ENCODE peak calls at places on chromosomes 6 and 20, in eight cellular contexts. One of them, this sample, is unnamed.

GRCh38 chr20:7159903-7160302 is 392.4 kb downstream of the BMP2 start:
- DNase-seq in stimulated activated CD4-positive, alpha-beta T cell treated with anti-CD3 and anti-CD28 coated beads, Interleukin-4, amount 100 ng/mL, for 1 hour: no peak
- DNase-seq in NCI-H1105: no peak
- DNase-seq in Right ventricle myocardium inferior: no peak
- DNase-seq in hippocampal formation: no peak
- DNase-seq in activated T-helper 9 cell treated with anti-CD3 and anti-CD28 coated beads, Interleukin-2, amount 50 U/mL, for 16 hours: no peak
- DNase-seq in testis: no peak
- DNase-seq in Right ventricle myocardium superior: no peak
- DNase-seq in this sample: no peak

GRCh38 chr6:30213999-30214982 is 1.1 kb upstream of the TRIM26 start:
- DNase-seq in stimulated activated CD4-positive, alpha-beta T cell treated with anti-CD3 and anti-CD28 coated beads, Interleukin-4, amount 100 ng/mL, for 1 hour: peak; percentile 69
- DNase-seq in NCI-H1105: peak; percentile 60
- DNase-seq in Right ventricle myocardium inferior: peak; percentile 93
- DNase-seq in hippocampal formation: peak; percentile 82
- DNase-seq in activated T-helper 9 cell treated with anti-CD3 and anti-CD28 coated beads, Interleukin-2, amount 50 U/mL, for 16 hours: peak; percentile 60
- DNase-seq in testis: peak; percentile 89
- DNase-seq in Right ventricle myocardium superior: peak; percentile 93
- DNase-seq in this sample: peak; percentile 85

GRCh38 chr6:41072836-41073202 is at the start of gene NFYA:
- DNase-seq in stimulated activated CD4-positive, alpha-beta T cell treated with anti-CD3 and anti-CD28 coated beads, Interleukin-4, amount 100 ng/mL, for 1 hour: peak; percentile 100
- DNase-seq in NCI-H1105: peak; percentile 100
- DNase-seq in Right ventricle myocardium inferior: peak; percentile 99
- DNase-seq in hippocampal formation: no peak
- DNase-seq in activated T-helper 9 cell treated with anti-CD3 and anti-CD28 coated beads, Interleukin-2, amount 50 U/mL, for 16 hours: peak; percentile 100
- DNase-seq in testis: no peak
- DNase-seq in Right ventricle myocardium superior: peak; percentile 100
- DNase-seq in this sample: no peak

GRCh38 chr20:56780266-56780665 is 151.2 kb downstream of the TFAP2C start:
- DNase-seq in stimulated activated CD4-positive, alpha-beta T cell treated with anti-CD3 and anti-CD28 coated beads, Interleukin-4, amount 100 ng/mL, for 1 hour: no peak
- DNase-seq in NCI-H1105: no peak
- DNase-seq in Right ventricle myocardium inferior: no peak
- DNase-seq in hippocampal formation: no peak
- DNase-seq in activated T-helper 9 cell treated with anti-CD3 and anti-CD28 coated beads, Interleukin-2, amount 50 U/mL, for 16 hours: no peak
- DNase-seq in testis: no peak
- DNase-seq in Right ventricle myocardium superior: no peak
- DNase-seq in this sample: no peak

GRCh38 chr20:50331469-50332251 is 141.0 kb downstream of the CEBPB start:
- DNase-seq in stimulated activated CD4-positive, alpha-beta T cell treated with anti-CD3 and anti-CD28 coated beads, Interleukin-4, amount 100 ng/mL, for 1 hour: no peak
- DNase-seq in NCI-H1105: no peak
- DNase-seq in Right ventricle myocardium inferior: no peak
- DNase-seq in hippocampal formation: no peak
- DNase-seq in activated T-helper 9 cell treated with anti-CD3 and anti-CD28 coated beads, Interleukin-2, amount 50 U/mL, for 16 hours: no peak
- DNase-seq in testis: no peak
- DNase-seq in Right ventricle myocardium superior: no peak
- DNase-seq in this sample: peak; percentile 21

GRCh38 chr6:148524976-148525375 is 182.3 kb downstream of the SASH1 start:
- DNase-seq in stimulated activated CD4-positive, alpha-beta T cell treated with anti-CD3 and anti-CD28 coated beads, Interleukin-4, amount 100 ng/mL, for 1 hour: no peak
- DNase-seq in NCI-H1105: no peak
- DNase-seq in Right ventricle myocardium inferior: no peak
- DNase-seq in hippocampal formation: no peak
- DNase-seq in activated T-helper 9 cell treated with anti-CD3 and anti-CD28 coated beads, Interleukin-2, amount 50 U/mL, for 16 hours: no peak
- DNase-seq in testis: no peak
- DNase-seq in Right ventricle myocardium superior: no peak
- DNase-seq in this sample: no peak

GRCh38 chr20:17875106-17875980 is 93.3 kb downstream of the SNX5 start:
- DNase-seq in stimulated activated CD4-positive, alpha-beta T cell treated with anti-CD3 and anti-CD28 coated beads, Interleukin-4, amount 100 ng/mL, for 1 hour: no peak
- DNase-seq in NCI-H1105: no peak
- DNase-seq in Right ventricle myocardium inferior: peak; percentile 80
- DNase-seq in hippocampal formation: peak; percentile 51
- DNase-seq in activated T-helper 9 cell treated with anti-CD3 and anti-CD28 coated beads, Interleukin-2, amount 50 U/mL, for 16 hours: no peak
- DNase-seq in testis: peak; percentile 96
- DNase-seq in Right ventricle myocardium superior: peak; percentile 76
- DNase-seq in this sample: peak; percentile 88

GRCh38 chr20:40540163-40540562 is 148.9 kb downstream of the MAFB start:
- DNase-seq in stimulated activated CD4-positive, alpha-beta T cell treated with anti-CD3 and anti-CD28 coated beads, Interleukin-4, amount 100 ng/mL, for 1 hour: no peak
- DNase-seq in NCI-H1105: no peak
- DNase-seq in Right ventricle myocardium inferior: no peak
- DNase-seq in hippocampal formation: no peak
- DNase-seq in activated T-helper 9 cell treated with anti-CD3 and anti-CD28 coated beads, Interleukin-2, amount 50 U/mL, for 16 hours: no peak
- DNase-seq in testis: no peak
- DNase-seq in Right ventricle myocardium superior: no peak
- DNase-seq in this sample: no peak

GRCh38 chr20:1368448-1369199 is 24.2 kb downstream of the FKBP1A start:
- DNase-seq in stimulated activated CD4-positive, alpha-beta T cell treated with anti-CD3 and anti-CD28 coated beads, Interleukin-4, amount 100 ng/mL, for 1 hour: no peak
- DNase-seq in NCI-H1105: no peak
- DNase-seq in Right ventricle myocardium inferior: no peak
- DNase-seq in hippocampal formation: no peak
- DNase-seq in activated T-helper 9 cell treated with anti-CD3 and anti-CD28 coated beads, Interleukin-2, amount 50 U/mL, for 16 hours: no peak
- DNase-seq in testis: no peak
- DNase-seq in Right ventricle myocardium superior: no peak
- DNase-seq in this sample: no peak

GRCh38 chr20:59933849-59934585 is 580 bp upstream of the SYCP2 start:
- DNase-seq in stimulated activated CD4-positive, alpha-beta T cell treated with anti-CD3 and anti-CD28 coated beads, Interleukin-4, amount 100 ng/mL, for 1 hour: peak; percentile 82
- DNase-seq in NCI-H1105: no peak
- DNase-seq in Right ventricle myocardium inferior: peak; percentile 92
- DNase-seq in hippocampal formation: peak; percentile 65
- DNase-seq in activated T-helper 9 cell treated with anti-CD3 and anti-CD28 coated beads, Interleukin-2, amount 50 U/mL, for 16 hours: peak; percentile 74
- DNase-seq in testis: peak; percentile 84
- DNase-seq in Right ventricle myocardium superior: peak; percentile 90
- DNase-seq in this sample: peak; percentile 78

GRCh38 chr20:38779247-38780097 is 26.0 kb upstream of the PPP1R16B start:
- DNase-seq in stimulated activated CD4-positive, alpha-beta T cell treated with anti-CD3 and anti-CD28 coated beads, Interleukin-4, amount 100 ng/mL, for 1 hour: no peak
- DNase-seq in NCI-H1105: no peak
- DNase-seq in Right ventricle myocardium inferior: no peak
- DNase-seq in hippocampal formation: no peak
- DNase-seq in activated T-helper 9 cell treated with anti-CD3 and anti-CD28 coated beads, Interleukin-2, amount 50 U/mL, for 16 hours: no peak
- DNase-seq in testis: no peak
- DNase-seq in Right ventricle myocardium superior: no peak
- DNase-seq in this sample: no peak

GRCh38 chr6:39820553-39820952 is 28.4 kb downstream of the DAAM2 start:
- DNase-seq in stimulated activated CD4-positive, alpha-beta T cell treated with anti-CD3 and anti-CD28 coated beads, Interleukin-4, amount 100 ng/mL, for 1 hour: no peak
- DNase-seq in NCI-H1105: no peak
- DNase-seq in Right ventricle myocardium inferior: no peak
- DNase-seq in hippocampal formation: no peak
- DNase-seq in activated T-helper 9 cell treated with anti-CD3 and anti-CD28 coated beads, Interleukin-2, amount 50 U/mL, for 16 hours: no peak
- DNase-seq in testis: no peak
- DNase-seq in Right ventricle myocardium superior: no peak
- DNase-seq in this sample: no peak

GRCh38 chr6:24910850-24911712 is 24.7 kb downstream of the RIPOR2 start:
- DNase-seq in stimulated activated CD4-positive, alpha-beta T cell treated with anti-CD3 and anti-CD28 coated beads, Interleukin-4, amount 100 ng/mL, for 1 hour: peak; percentile 67
- DNase-seq in NCI-H1105: peak; percentile 76
- DNase-seq in Right ventricle myocardium inferior: peak; percentile 80
- DNase-seq in hippocampal formation: peak; percentile 35
- DNase-seq in activated T-helper 9 cell treated with anti-CD3 and anti-CD28 coated beads, Interleukin-2, amount 50 U/mL, for 16 hours: peak; percentile 39
- DNase-seq in testis: peak; percentile 37
- DNase-seq in Right ventricle myocardium superior: peak; percentile 67
- DNase-seq in this sample: peak; percentile 40

GRCh38 chr6:31070711-31071197 is 41.6 kb downstream of the C6orf15 start:
- DNase-seq in stimulated activated CD4-positive, alpha-beta T cell treated with anti-CD3 and anti-CD28 coated beads, Interleukin-4, amount 100 ng/mL, for 1 hour: no peak
- DNase-seq in NCI-H1105: no peak
- DNase-seq in Right ventricle myocardium inferior: no peak
- DNase-seq in hippocampal formation: peak; percentile 91
- DNase-seq in activated T-helper 9 cell treated with anti-CD3 and anti-CD28 coated beads, Interleukin-2, amount 50 U/mL, for 16 hours: no peak
- DNase-seq in testis: peak; percentile 85
- DNase-seq in Right ventricle myocardium superior: peak; percentile 55
- DNase-seq in this sample: peak; percentile 46

GRCh38 chr20:43787937-43788336 is 61.1 kb upstream of the GTSF1L start:
- DNase-seq in stimulated activated CD4-positive, alpha-beta T cell treated with anti-CD3 and anti-CD28 coated beads, Interleukin-4, amount 100 ng/mL, for 1 hour: no peak
- DNase-seq in NCI-H1105: no peak
- DNase-seq in Right ventricle myocardium inferior: no peak
- DNase-seq in hippocampal formation: no peak
- DNase-seq in activated T-helper 9 cell treated with anti-CD3 and anti-CD28 coated beads, Interleukin-2, amount 50 U/mL, for 16 hours: no peak
- DNase-seq in testis: no peak
- DNase-seq in Right ventricle myocardium superior: no peak
- DNase-seq in this sample: no peak

GRCh38 chr6:32814145-32814544 is 2.7 kb downstream of the HLA-DOB start:
- DNase-seq in stimulated activated CD4-positive, alpha-beta T cell treated with anti-CD3 and anti-CD28 coated beads, Interleukin-4, amount 100 ng/mL, for 1 hour: no peak
- DNase-seq in NCI-H1105: no peak
- DNase-seq in Right ventricle myocardium inferior: no peak
- DNase-seq in hippocampal formation: no peak
- DNase-seq in activated T-helper 9 cell treated with anti-CD3 and anti-CD28 coated beads, Interleukin-2, amount 50 U/mL, for 16 hours: no peak
- DNase-seq in testis: no peak
- DNase-seq in Right ventricle myocardium superior: no peak
- DNase-seq in this sample: no peak